ENCODE peak calls at places on chromosomes 2 and 18, in seven cellular contexts. A is NCI-H1092, H is MCF 10A, R is NCI-H2081, T is occipital lobe, Z is cardiac fibroblast, W is RKO. Q is an unnamed sample.

GRCh38 chr2:120223034-120223912 is at the start of gene TMEM185B:
- DNase-seq in A (peak), H (peak), R (peak), T (peak), Z (peak), W (peak), Q (peak)

GRCh38 chr18:29780814-29781213 is 1261.7 kb downstream of the DSC3 start:
- DNase-seq in A (no peak), H (no peak), R (no peak), T (no peak), Z (no peak), W (no peak), Q (no peak)

GRCh38 chr2:232330068-232330999 is 48.2 kb upstream of the ALPP start:
- DNase-seq in A (no peak), H (no peak), R (no peak), T (no peak), Z (no peak), W (no peak), Q (no peak)

GRCh38 chr2:182597570-182597969 is 118.5 kb upstream of the DNAJC10 start:
- DNase-seq in A (no peak), H (no peak), R (no peak), T (no peak), Z (peak), W (no peak), Q (no peak)

GRCh38 chr2:76120176-76120575 is 409.5 kb upstream of the GCFC2 start:
- DNase-seq in A (no peak), H (peak), R (no peak), T (peak), Z (no peak), W (peak), Q (peak)

GRCh38 chr2:135685361-135685760 is 56.3 kb upstream of the UBXN4 start:
- DNase-seq in A (no peak), H (peak), R (no peak), T (no peak), Z (peak), W (no peak), Q (no peak)

GRCh38 chr2:174282449-174282848 is 34.1 kb upstream of the OLA1 start:
- DNase-seq in A (no peak), H (no peak), R (no peak), T (no peak), Z (no peak), W (no peak), Q (peak)

GRCh38 chr18:12518326-12518725 is 110.6 kb downstream of the PRELID3A start:
- DNase-seq in A (no peak), H (peak), R (no peak), T (no peak), Z (peak), W (no peak), Q (no peak)

GRCh38 chr2:138365581-138365980 is 136.0 kb upstream of the SPOPL start:
- DNase-seq in A (no peak), H (peak), R (no peak), T (no peak), Z (peak), W (no peak), Q (no peak)

GRCh38 chr18:45416168-45416567 is 199.1 kb upstream of the SLC14A2 start:
- DNase-seq in A (peak), H (no peak), R (peak), T (peak), Z (peak), W (no peak), Q (no peak)

GRCh38 chr18:79605481-79605880 is 74.1 kb upstream of the CTDP1 start:
- DNase-seq in A (no peak), H (no peak), R (no peak), T (no peak), Z (no peak), W (no peak), Q (no peak)

GRCh38 chr2:166060191-166060590 is 67.6 kb downstream of the SCN1A start:
- DNase-seq in A (no peak), H (peak), R (no peak), T (no peak), Z (peak), W (no peak), Q (no peak)

GRCh38 chr2:27977623-27978312 is 87.2 kb downstream of the BABAM2 start:
- DNase-seq in A (no peak), H (peak), R (no peak), T (no peak), Z (peak), W (peak), Q (no peak)

GRCh38 chr2:102181919-102182635 is 4.7 kb upstream of the IL1RL2 start:
- DNase-seq in A (no peak), H (no peak), R (no peak), T (no peak), Z (peak), W (no peak), Q (no peak)

GRCh38 chr2:10439971-10440370 is 8.2 kb downstream of the ODC1 start:
- DNase-seq in A (no peak), H (no peak), R (no peak), T (no peak), Z (no peak), W (no peak), Q (no peak)

GRCh38 chr2:84495539-84496146 is 20.7 kb upstream of the DNAH6 start:
- DNase-seq in A (peak), H (peak), R (peak), T (no peak), Z (peak), W (peak), Q (peak)

GRCh38 chr2:162524192-162524591 is 180.3 kb downstream of the GCA start:
- DNase-seq in A (no peak), H (no peak), R (peak), T (no peak), Z (no peak), W (no peak), Q (no peak)

GRCh38 chr2:17608251-17608650 is 67.8 kb downstream of the VSNL1 start:
- DNase-seq in A (no peak), H (no peak), R (no peak), T (no peak), Z (no peak), W (no peak), Q (no peak)

GRCh38 chr2:111671426-111672150 is 212.4 kb downstream of the ANAPC1 start:
- DNase-seq in A (no peak), H (no peak), R (no peak), T (no peak), Z (peak), W (no peak), Q (no peak)

GRCh38 chr2:98799375-98800329 is 68.7 kb upstream of the MGAT4A start:
- DNase-seq in A (no peak), H (no peak), R (no peak), T (no peak), Z (no peak), W (no peak), Q (no peak)

GRCh38 chr18:31513189-31513907 is 15.4 kb downstream of the DSG2 start:
- DNase-seq in A (no peak), H (peak), R (no peak), T (no peak), Z (peak), W (no peak), Q (no peak)

GRCh38 chr2:55063713-55064323 is 13.6 kb upstream of the RTN4 start:
- DNase-seq in A (no peak), H (no peak), R (no peak), T (no peak), Z (no peak), W (no peak), Q (no peak)

GRCh38 chr2:106185475-106186184 is 8.5 kb downstream of the UXS1 start:
- DNase-seq in A (no peak), H (no peak), R (no peak), T (no peak), Z (no peak), W (no peak), Q (no peak)

GRCh38 chr2:126614529-126615279 is 41.3 kb upstream of the GYPC start:
- DNase-seq in A (no peak), H (peak), R (no peak), T (no peak), Z (peak), W (no peak), Q (no peak)

GRCh38 chr2:235017441-235017840 is 65.6 kb downstream of the SH3BP4 start:
- DNase-seq in A (no peak), H (no peak), R (no peak), T (no peak), Z (no peak), W (no peak), Q (no peak)

GRCh38 chr2:230777681-230778080 is 65.0 kb downstream of the CAB39 start:
- DNase-seq in A (no peak), H (peak), R (no peak), T (no peak), Z (peak), W (peak), Q (no peak)

GRCh38 chr2:239326831-239327535 is 73.8 kb downstream of the HDAC4 start:
- DNase-seq in A (no peak), H (peak), R (no peak), T (no peak), Z (no peak), W (no peak), Q (no peak)

GRCh38 chr2:56130463-56131070 is 53.2 kb upstream of the CCDC85A start:
- DNase-seq in A (peak), H (peak), R (peak), T (no peak), Z (peak), W (peak), Q (peak)

GRCh38 chr18:58635891-58636290 is 7.0 kb upstream of the ALPK2 start:
- DNase-seq in A (no peak), H (peak), R (no peak), T (no peak), Z (peak), W (no peak), Q (no peak)

GRCh38 chr2:158529379-158530110 is 72.8 kb downstream of the PKP4 start:
- DNase-seq in A (no peak), H (no peak), R (no peak), T (no peak), Z (peak), W (peak), Q (no peak)